ENCODE peak calls at places on chromosomes 11 and 22, in six cellular contexts. H is stomach, R is uterus, U is transverse colon, N is suprapubic skin, C is thyroid gland. K is an unnamed sample.
A peak's percentile ranks its signal among the peaks of the same experiment; 100 is the strongest.

GRCh38 chr11:116062526-116063171 is 558.4 kb upstream of the CADM1 start:
- DNase-seq in N (no peak), H (no peak), C (no peak), R (no peak), U (no peak), K (no peak)

GRCh38 chr11:95068549-95068948 is 1.8 kb downstream of the SRSF8 start:
- DNase-seq in H (peak; percentile 81), U (peak; percentile 89), R (peak; percentile 72), C (peak; percentile 89), N (peak; percentile 87), K (peak; percentile 86)

GRCh38 chr22:47303161-47303890 is 540.9 kb downstream of the TBC1D22A start:
- DNase-seq in U (no peak), C (no peak), N (peak; percentile 60), R (no peak), H (no peak), K (peak; percentile 7)

GRCh38 chr11:85123752-85124231 is 503.4 kb downstream of the DLG2 start:
- DNase-seq in N (no peak), H (no peak), C (no peak), U (no peak), R (no peak), K (no peak)

GRCh38 chr11:129460714-129461113 is 85.1 kb downstream of the BARX2 start:
- DNase-seq in N (no peak), U (no peak), H (peak; percentile 57), C (no peak), R (no peak), K (no peak)

GRCh38 chr22:31153357-31153756 is 6.6 kb upstream of the RNF185 start:
- DNase-seq in H (no peak), U (no peak), N (no peak), R (no peak), C (no peak), K (no peak)

GRCh38 chr11:119907122-119907933 is 178.3 kb upstream of the NECTIN1 start:
- DNase-seq in R (no peak), N (no peak), U (peak; percentile 82), H (peak; percentile 90), C (no peak), K (no peak)

GRCh38 chr11:129414144-129414876 is 38.7 kb downstream of the BARX2 start:
- DNase-seq in N (no peak), R (no peak), U (no peak), H (no peak), C (no peak), K (no peak)

GRCh38 chr22:30561402-30562154 is 12.9 kb downstream of the GAL3ST1 start:
- DNase-seq in R (no peak), H (no peak), C (no peak), U (no peak), N (no peak), K (no peak)

GRCh38 chr11:14875163-14875562 is 16.9 kb downstream of the CYP2R1 start:
- DNase-seq in U (no peak), H (no peak), N (no peak), R (no peak), C (no peak), K (no peak)

GRCh38 chr22:48866906-48867597 is 960.6 kb downstream of the BRD1 start:
- DNase-seq in N (peak; percentile 69), U (no peak), H (no peak), C (no peak), R (no peak), K (no peak)

GRCh38 chr22:17997456-17997855 is 26.9 kb downstream of the MICAL3 start:
- DNase-seq in H (no peak), N (no peak), R (no peak), U (no peak), C (no peak), K (no peak)

GRCh38 chr22:48568736-48569330 is 1258.8 kb downstream of the BRD1 start:
- DNase-seq in H (no peak), R (no peak), N (no peak), C (no peak), U (no peak), K (no peak)

GRCh38 chr22:30810105-30810504 is 115.4 kb downstream of the OSBP2 start:
- DNase-seq in U (no peak), C (no peak), H (no peak), R (no peak), N (no peak), K (no peak)

GRCh38 chr11:72758304-72758689 is 6.1 kb upstream of the ARAP1 start:
- DNase-seq in H (no peak), C (no peak), R (no peak), U (no peak), N (no peak), K (no peak)

GRCh38 chr22:46569055-46569847 is 31.8 kb upstream of the CELSR1 start:
- DNase-seq in N (no peak), C (no peak), H (no peak), U (no peak), R (no peak), K (no peak)

GRCh38 chr11:17547932-17548331 is 873 bp downstream of the OTOG start:
- DNase-seq in C (no peak), U (no peak), R (no peak), N (no peak), H (no peak), K (no peak)

GRCh38 chr11:46673713-46674462 is 26.5 kb downstream of the ARHGAP1 start:
- DNase-seq in U (no peak), N (peak; percentile 66), C (peak; percentile 41), R (no peak), H (no peak), K (no peak)
- TF ChIP-seq POLR2A in U (no peak), N (no peak), C (no peak), R (no peak), H (no peak), K (no peak)

GRCh38 chr11:58573451-58574104 is 2.1 kb downstream of the LPXN start:
- DNase-seq in C (peak; percentile 35), N (peak; percentile 89), U (no peak), R (peak; percentile 50), H (no peak), K (peak; percentile 77)
- TF ChIP-seq POLR2A in C (no peak), N (no peak), U (no peak), R (no peak), H (no peak), K (no peak)

GRCh38 chr11:391117-392017 is 2.6 kb upstream of the PKP3 start:
- DNase-seq in C (no peak), U (no peak), H (no peak), R (no peak), N (no peak), K (no peak)

GRCh38 chr11:387193-387793 is 6.7 kb upstream of the PKP3 start:
- DNase-seq in U (no peak), R (no peak), H (no peak), N (no peak), C (no peak), K (no peak)

GRCh38 chr11:393219-394033 is 583 bp upstream of the PKP3 start:
- DNase-seq in R (no peak), C (no peak), U (peak; percentile 68), N (no peak), H (peak; percentile 66), K (no peak)

GRCh38 chr11:392102-392777 is 1.8 kb upstream of the PKP3 start:
- DNase-seq in R (no peak), C (no peak), H (no peak), U (no peak), N (no peak), K (no peak)

GRCh38 chr11:390175-390574 is 3.8 kb upstream of the PKP3 start:
- DNase-seq in U (peak; percentile 55), H (peak; percentile 64), N (no peak), C (no peak), R (no peak), K (no peak)
- TF ChIP-seq POLR2A in U (no peak), H (no peak), N (no peak), C (no peak), R (no peak), K (no peak)

GRCh38 chr11:19116971-19117759 is at the start of gene ZDHHC13:
- DNase-seq in C (peak; percentile 97), H (peak; percentile 98), R (peak; percentile 93), U (peak; percentile 98), N (peak; percentile 95), K (peak; percentile 89)
- TF ChIP-seq POLR2A in C (peak; percentile 76), H (no peak), R (peak; percentile 52), U (peak; percentile 88), N (peak; percentile 8), K (no peak)

GRCh38 chr22:20395181-20395896 is 1.4 kb downstream of the ZNF74 start:
- DNase-seq in C (peak; percentile 47), H (no peak), N (peak; percentile 34), U (no peak), R (no peak), K (peak; percentile 49)

GRCh38 chr22:20392983-20393704 is 807 bp upstream of the ZNF74 start:
- DNase-seq in N (peak; percentile 60), C (no peak), U (no peak), R (no peak), H (no peak), K (no peak)

GRCh38 chr22:20395897-20396287 is 1.9 kb downstream of the ZNF74 start:
- DNase-seq in U (no peak), N (peak; percentile 40), H (no peak), R (no peak), C (no peak), K (no peak)

GRCh38 chr22:20391222-20391621 is 2.7 kb upstream of the ZNF74 start:
- DNase-seq in U (no peak), C (no peak), N (no peak), R (no peak), H (no peak), K (peak; percentile 25)

DNA sequence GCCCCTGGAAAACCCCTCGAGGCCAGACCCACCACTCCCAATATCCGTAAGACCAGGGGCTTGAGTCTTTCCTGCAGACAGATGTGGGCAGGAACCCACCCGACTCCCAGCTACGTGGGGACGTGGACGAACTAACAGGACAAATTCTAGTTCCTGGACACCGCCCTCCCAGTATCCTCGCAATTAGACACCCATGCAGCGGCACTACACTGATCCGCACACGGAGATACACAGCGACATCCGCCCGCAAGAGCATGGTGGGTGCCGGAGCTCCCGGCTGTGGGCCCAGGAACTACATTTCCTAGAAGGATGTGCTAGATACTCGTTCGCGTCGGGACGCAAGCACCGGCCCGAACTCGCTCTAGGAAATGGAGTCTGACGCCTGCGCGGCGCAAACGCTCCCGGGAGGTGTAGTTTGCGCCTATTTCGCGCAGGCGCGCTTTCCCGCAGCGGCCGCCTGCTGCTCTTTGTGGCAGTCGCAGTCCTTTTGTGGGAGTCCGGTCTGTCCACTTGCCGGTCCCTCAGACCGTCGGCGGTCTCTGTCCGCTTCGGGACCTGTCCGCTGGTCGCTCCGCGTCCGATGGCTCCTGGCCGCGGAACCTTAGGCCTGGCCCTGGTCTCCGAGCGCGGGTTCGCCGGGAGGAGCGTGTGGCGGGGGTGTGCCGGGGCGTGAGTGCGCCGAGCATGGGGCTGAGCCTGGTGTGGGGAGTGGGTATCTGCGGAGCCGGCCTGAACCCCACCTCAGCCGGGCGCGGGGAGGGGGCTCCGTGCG is at the start of gene ZNF74:
- DNase-seq in C (peak; percentile 93), H (peak; percentile 90), N (peak; percentile 89), R (peak; percentile 87), U (peak; percentile 91), K (peak; percentile 90)
- TF ChIP-seq POLR2A in C (peak; percentile 78), H (no peak), N (peak; percentile 45), R (peak; percentile 63), U (peak; percentile 62), K (no peak)

GRCh38 chr22:50705219-50705691 is 32.6 kb downstream of the SHANK3 start:
- DNase-seq in C (peak; percentile 76), H (peak; percentile 33), R (no peak), N (no peak), U (no peak), K (peak; percentile 59)
- TF ChIP-seq POLR2A in C (no peak), H (no peak), R (no peak), N (no peak), U (no peak), K (no peak)

K was measured in adrenal gland.